ENCODE peak calls at places on chromosomes 4 and X, in seven cellular contexts. D is OCI-LY7, I is hepatocyte, Z is PC-3, Q is SK-N-SH, T is GM23338, H is GM23248. O is an unnamed sample.

GRCh38 chr4:68451246-68452211 is 4.3 kb downstream of the TMPRSS11E start:
- DNase-seq in H (peak), Q (no peak), Z (peak), T (peak), I (peak), D (no peak), O (no peak)

GRCh38 chr4:184097240-184097619 is 120.4 kb downstream of the ENPP6 start:
- DNase-seq in H (peak), I (no peak), T (peak), D (no peak), Z (no peak), Q (no peak), O (peak)

GRCh38 chr4:146282662-146283061 is 68.3 kb downstream of the REELD1 start:
- DNase-seq in H (no peak), Z (no peak), D (no peak), I (no peak), T (no peak), Q (no peak), O (no peak)

GRCh38 chr4:26871611-26872010 is 11.0 kb downstream of the STIM2 start:
- DNase-seq in I (no peak), Q (peak), Z (no peak), D (no peak), H (peak), T (no peak), O (peak)

GRCh38 chr4:163251204-163251603 is 81.2 kb downstream of the NPY1R start:
- DNase-seq in H (peak), Q (peak), I (no peak), D (no peak), T (peak), Z (peak), O (peak)

GRCh38 chr4:4689694-4690440 is 148.0 kb upstream of the STX18 start:
- DNase-seq in I (no peak), Q (no peak), H (no peak), Z (no peak), D (no peak), T (no peak), O (no peak)

GRCh38 chrX:150906694-150907093 is 8.2 kb upstream of the CD99L2 start:
- DNase-seq in D (no peak), I (no peak), T (no peak), H (no peak), Q (no peak), Z (no peak), O (no peak)

GRCh38 chr4:19823781-19824180 is 427.9 kb upstream of the SLIT2 start:
- DNase-seq in I (no peak), D (no peak), Q (no peak), T (no peak), H (no peak), Z (no peak), O (no peak)

GRCh38 chr4:79232555-79232954 is 93.3 kb downstream of the NAA11 start:
- DNase-seq in H (no peak), T (no peak), Q (no peak), Z (peak), D (no peak), I (no peak), O (no peak)

GRCh38 chrX:132216806-132217202 is 2.4 kb downstream of the RAP2C start:
- DNase-seq in Q (no peak), D (no peak), Z (peak), T (no peak), H (peak), I (peak), O (peak)

GRCh38 chr4:683982-684571 is 4.9 kb downstream of the SLC49A3 start:
- DNase-seq in H (peak), Q (peak), D (peak), I (peak), T (peak), Z (peak), O (peak)

GRCh38 chr4:119570401-119570800 is 58.2 kb downstream of the PDE5A start:
- DNase-seq in Z (no peak), I (no peak), D (no peak), Q (no peak), T (no peak), H (peak), O (no peak)

GRCh38 chr4:188403272-188403671 is 264.0 kb downstream of the TRIML1 start:
- DNase-seq in Q (peak), H (no peak), Z (no peak), I (no peak), D (no peak), T (peak), O (peak)

GRCh38 chr4:79213702-79214101 is 112.2 kb downstream of the NAA11 start:
- DNase-seq in Z (no peak), H (no peak), I (no peak), Q (no peak), D (no peak), T (no peak), O (no peak)

GRCh38 chrX:104972737-104973136 is 247.8 kb downstream of the TEX13A start:
- DNase-seq in D (no peak), I (no peak), H (no peak), T (no peak), Z (peak), Q (no peak), O (no peak)

GRCh38 chr4:147518846-147519767 is 38.2 kb downstream of the EDNRA start:
- DNase-seq in H (peak), T (peak), I (peak), D (peak), Q (peak), Z (peak), O (peak)

GRCh38 chrX:1767026-1767425 is 152.2 kb downstream of the ASMT start:
- DNase-seq in Z (no peak), H (no peak), Q (no peak), D (no peak), T (peak), I (no peak), O (peak)

GRCh38 chrX:150348365-150348764 is 14.8 kb upstream of the MAMLD1 start:
- DNase-seq in H (peak), D (no peak), T (peak), Q (no peak), Z (peak), I (peak), O (peak)

GRCh38 chr4:182143822-182144620 is 99.2 kb upstream of the TENM3 start:
- DNase-seq in Q (peak), I (peak), D (no peak), Z (peak), H (peak), T (peak), O (peak)

DNA sequence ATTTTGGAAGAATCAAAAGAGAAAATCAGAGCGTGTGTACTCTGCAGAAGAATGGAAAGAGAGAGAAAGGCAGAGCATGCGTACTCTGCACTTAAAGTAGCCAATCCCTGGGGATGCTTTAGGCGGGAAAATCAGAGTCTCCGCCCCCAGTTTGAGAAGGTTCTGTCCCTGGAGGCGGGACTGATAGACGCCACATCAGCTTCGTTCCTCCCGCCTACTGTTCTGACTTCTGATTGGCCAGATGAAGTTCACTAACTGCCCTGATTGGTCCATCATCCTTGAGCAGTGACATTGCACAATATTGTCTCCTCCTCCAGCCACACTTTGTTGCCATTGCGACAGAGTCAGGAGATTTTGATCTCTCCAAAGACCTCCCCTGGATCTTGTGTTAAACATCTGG is 23.8 kb downstream of the SSX1 start:
- DNase-seq in D (peak), T (peak), H (peak), I (no peak), Z (peak), Q (peak), O (no peak)
- TF ChIP-seq EZH2phosphoT487 in D (no peak), T (no peak), H (no peak), I (no peak), Z (no peak), Q (no peak), O (no peak)

GRCh38 chr4:139243448-139244365 is 36.3 kb downstream of the MGARP start:
- DNase-seq in Q (no peak), D (no peak), I (peak), T (no peak), H (peak), Z (peak), O (no peak)
- TF ChIP-seq EZH2phosphoT487 in Q (no peak), D (no peak), I (no peak), T (no peak), H (no peak), Z (no peak), O (no peak)

DNA sequence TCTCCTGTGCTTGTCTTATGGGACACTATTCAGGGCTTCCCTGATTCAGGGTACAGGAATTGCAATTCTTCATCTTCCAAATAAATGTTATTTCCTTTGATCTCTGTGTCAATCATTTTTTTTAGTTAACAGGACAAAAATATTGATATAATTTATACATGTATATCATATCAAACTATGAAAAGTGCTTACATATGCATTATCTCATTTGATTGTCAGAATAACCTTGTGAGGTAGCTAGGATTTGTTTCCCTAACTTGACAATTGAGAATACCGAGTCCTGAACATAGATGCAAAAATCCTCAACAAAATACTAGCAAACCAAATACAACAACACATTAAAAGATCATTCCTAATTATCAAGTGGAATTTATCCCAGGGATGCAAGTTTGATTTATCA is 11.5 kb upstream of the SERPINA7 start:
- DNase-seq in T (no peak), Q (no peak), H (no peak), Z (no peak), D (no peak), I (no peak), O (no peak)
- TF ChIP-seq EZH2phosphoT487 in T (no peak), Q (no peak), H (no peak), Z (no peak), D (no peak), I (no peak), O (no peak)

GRCh38 chrX:75746891-75747639 is 38.0 kb downstream of the MAGEE2 start:
- DNase-seq in Q (peak), I (peak), H (peak), D (peak), T (peak), Z (peak), O (peak)
- TF ChIP-seq EZH2phosphoT487 in Q (no peak), I (no peak), H (no peak), D (no peak), T (no peak), Z (no peak), O (no peak)